ENCODE peak calls at places on chromosome 1, in six cellular contexts. Z, W, F, G, V and U are unnamed samples.
A peak's percentile ranks its signal among the peaks of the same experiment; 100 is the strongest.

GRCh38 chr1:205066221-205066818 is 17.9 kb downstream of the TMEM81 start:
- DNase-seq in Z (no peak), W (no peak), F (no peak), G (no peak), V (no peak), U (peak; percentile 22)

GRCh38 chr1:158203693-158204457 is 23.2 kb downstream of the CD1D start:
- DNase-seq in Z (peak; percentile 81), W (peak; percentile 41), F (peak; percentile 65), G (no peak), V (no peak), U (peak; percentile 72)

GRCh38 chr1:3545363-3546047 is 65.8 kb downstream of the MEGF6 start:
- DNase-seq in Z (no peak), W (no peak), F (no peak), G (no peak), V (no peak), U (no peak)

GRCh38 chr1:159854101-159854692 is 8.3 kb downstream of the VSIG8 start:
- DNase-seq in Z (peak; percentile 52), W (peak; percentile 52), F (no peak), G (no peak), V (no peak), U (peak; percentile 75)

GRCh38 chr1:55626326-55626725 is 411.2 kb upstream of the USP24 start:
- DNase-seq in Z (peak; percentile 65), W (no peak), F (no peak), G (no peak), V (no peak), U (no peak)

GRCh38 chr1:165289556-165289955 is 67.0 kb downstream of the LMX1A start:
- DNase-seq in Z (no peak), W (no peak), F (no peak), G (no peak), V (no peak), U (no peak)

GRCh38 chr1:208312706-208313105 is 68.5 kb upstream of the PLXNA2 start:
- DNase-seq in Z (no peak), W (no peak), F (no peak), G (no peak), V (no peak), U (no peak)

GRCh38 chr1:151888972-151889570 is 20.2 kb downstream of the THEM4 start:
- DNase-seq in Z (no peak), W (peak; percentile 41), F (no peak), G (no peak), V (no peak), U (no peak)

GRCh38 chr1:82838066-82838465 is 1037.3 kb downstream of the ADGRL2 start:
- DNase-seq in Z (peak; percentile 29), W (no peak), F (peak; percentile 4), G (no peak), V (no peak), U (peak; percentile 44)